ENCODE peak calls at places on chromosomes 2 and 18, in five cellular contexts. X, R, U, T and L are unnamed samples.

GRCh38 chr2:196925768-196926561 is 542 bp downstream of the PGAP1 start:
- DNase-seq in X (peak), R (peak), U (peak), T (peak), L (no peak)

GRCh38 chr2:83471708-83472107 is 987.4 kb downstream of the SUCLG1 start:
- DNase-seq in X (no peak), R (no peak), U (no peak), T (no peak), L (no peak)

GRCh38 chr2:27489118-27489497 is 435 bp downstream of the IFT172 start:
- DNase-seq in X (peak), R (peak), U (peak), T (peak), L (no peak)

GRCh38 chr2:95333888-95334338 is 36.8 kb downstream of the KCNIP3 start:
- DNase-seq in X (no peak), R (peak), U (no peak), T (peak), L (no peak)

GRCh38 chr2:75558786-75559428 is 1.8 kb downstream of the EVA1A start:
- DNase-seq in X (no peak), R (peak), U (no peak), T (peak), L (no peak)

GRCh38 chr2:96832751-96833507 is 10.9 kb downstream of the ANKRD23 start:
- DNase-seq in X (peak), R (peak), U (peak), T (peak), L (peak)

GRCh38 chr18:79921984-79922965 is 29.2 kb downstream of the SLC66A2 start:
- DNase-seq in X (no peak), R (no peak), U (no peak), T (peak), L (no peak)

GRCh38 chr2:55033076-55033742 is 17.0 kb downstream of the RTN4 start:
- DNase-seq in X (no peak), R (no peak), U (peak), T (no peak), L (no peak)

GRCh38 chr2:42458396-42458795 is 35.4 kb downstream of the KCNG3 start:
- DNase-seq in X (no peak), R (no peak), U (no peak), T (no peak), L (no peak)

GRCh38 chr2:9655441-9656269 is 24.9 kb upstream of the YWHAQ start:
- DNase-seq in X (no peak), R (peak), U (no peak), T (peak), L (no peak)

GRCh38 chr2:132701810-132702209 is 31.8 kb upstream of the LYPD1 start:
- DNase-seq in X (no peak), R (peak), U (no peak), T (peak), L (no peak)

GRCh38 chr2:120818441-120818920 is 82.8 kb downstream of the GLI2 start:
- DNase-seq in X (no peak), R (peak), U (no peak), T (peak), L (no peak)

GRCh38 chr2:205510345-205510744 is 172.0 kb upstream of the NRP2 start:
- DNase-seq in X (peak), R (no peak), U (no peak), T (no peak), L (no peak)

GRCh38 chr2:172964511-172964910 is 111.1 kb upstream of the MAP3K20 start:
- DNase-seq in X (no peak), R (peak), U (no peak), T (no peak), L (no peak)

GRCh38 chr2:162293122-162293781 is 25.2 kb downstream of the IFIH1 start:
- DNase-seq in X (no peak), R (peak), U (no peak), T (peak), L (no peak)

GRCh38 chr2:74540291-74540690 is 10.6 kb downstream of the HTRA2 start:
- DNase-seq in X (no peak), R (no peak), U (no peak), T (peak), L (no peak)

GRCh38 chr2:215833531-215834162 is 179.7 kb downstream of the MREG start:
- DNase-seq in X (no peak), R (peak), U (no peak), T (no peak), L (no peak)

GRCh38 chr2:213057977-213058376 is 93.4 kb downstream of the IKZF2 start:
- DNase-seq in X (no peak), R (no peak), U (no peak), T (no peak), L (no peak)

GRCh38 chr2:65120990-65121693 is 8.8 kb downstream of the RAB1A start:
- DNase-seq in X (no peak), R (no peak), U (no peak), T (peak), L (no peak)

GRCh38 chr2:216775043-216775453 is 79.7 kb upstream of the IGFBP5 start:
- DNase-seq in X (no peak), R (peak), U (no peak), T (peak), L (peak)

GRCh38 chr2:168601739-168602138 is 145.7 kb downstream of the CERS6 start:
- DNase-seq in X (no peak), R (no peak), U (no peak), T (no peak), L (no peak)

GRCh38 chr2:72629062-72629461 is 196.8 kb downstream of the EXOC6B start:
- DNase-seq in X (no peak), R (peak), U (no peak), T (no peak), L (no peak)

GRCh38 chr2:144466637-144467036 is 53.3 kb downstream of the ZEB2 start:
- DNase-seq in X (no peak), R (no peak), U (no peak), T (no peak), L (no peak)

GRCh38 chr2:41965886-41966285 is 81.9 kb upstream of the PKDCC start:
- DNase-seq in X (no peak), R (no peak), U (no peak), T (peak), L (no peak)

GRCh38 chr2:62231541-62231940 is 35.6 kb downstream of the B3GNT2 start:
- DNase-seq in X (no peak), R (no peak), U (no peak), T (no peak), L (no peak)

GRCh38 chr18:38948436-38948835 is 1382.8 kb upstream of the CELF4 start:
- DNase-seq in X (peak), R (no peak), U (no peak), T (no peak), L (no peak)

GRCh38 chr2:171342014-171342413 is 91.8 kb downstream of the METTL8 start:
- DNase-seq in X (no peak), R (no peak), U (no peak), T (no peak), L (no peak)

GRCh38 chr2:39403311-39403710 is 33.8 kb downstream of the MAP4K3 start:
- DNase-seq in X (no peak), R (peak), U (no peak), T (no peak), L (no peak)

GRCh38 chr18:22467760-22468553 is 50.2 kb upstream of the CTAGE1 start:
- DNase-seq in X (no peak), R (peak), U (no peak), T (no peak), L (peak)

GRCh38 chr18:59021500-59021899 is 118.2 kb upstream of the SEC11C start:
- DNase-seq in X (no peak), R (no peak), U (no peak), T (no peak), L (no peak)

DNA sequence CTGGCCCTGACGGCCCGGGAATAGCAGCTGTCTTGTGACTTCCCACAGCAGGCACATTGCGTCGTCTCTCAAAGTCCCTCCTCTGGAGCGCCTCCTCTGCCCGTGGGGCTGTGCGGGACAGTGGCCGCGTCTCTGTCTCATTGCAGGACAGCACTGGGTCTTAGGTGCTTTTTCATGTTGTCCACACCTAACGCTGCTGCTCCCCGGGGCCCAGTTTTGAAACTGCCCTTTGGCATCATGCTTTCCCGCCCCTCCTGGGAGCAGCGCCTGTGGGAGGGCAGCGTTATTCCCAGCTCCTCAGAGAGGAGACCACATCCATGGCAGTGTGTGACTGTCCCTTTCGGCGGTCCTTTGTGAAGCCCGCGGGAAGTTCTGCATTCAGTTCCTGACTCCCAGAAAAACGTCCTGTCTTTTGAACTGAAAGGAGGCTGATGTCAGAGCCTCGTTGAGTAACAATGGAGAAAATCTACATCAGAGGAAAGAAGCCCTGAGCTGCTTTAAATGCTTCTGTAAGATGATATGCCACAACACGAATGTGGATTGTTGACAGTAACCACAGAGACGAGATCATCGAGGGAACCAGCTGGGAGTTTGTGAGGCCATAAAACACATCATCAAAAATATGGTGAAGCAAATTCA is 226.0 kb downstream of the FAM210A start:
- DNase-seq in X (peak), R (peak), U (no peak), T (peak), L (no peak)
- H2AFZ ChIP-seq in X (peak), R (no peak), U (no peak), T (peak), L (no peak)

DNA sequence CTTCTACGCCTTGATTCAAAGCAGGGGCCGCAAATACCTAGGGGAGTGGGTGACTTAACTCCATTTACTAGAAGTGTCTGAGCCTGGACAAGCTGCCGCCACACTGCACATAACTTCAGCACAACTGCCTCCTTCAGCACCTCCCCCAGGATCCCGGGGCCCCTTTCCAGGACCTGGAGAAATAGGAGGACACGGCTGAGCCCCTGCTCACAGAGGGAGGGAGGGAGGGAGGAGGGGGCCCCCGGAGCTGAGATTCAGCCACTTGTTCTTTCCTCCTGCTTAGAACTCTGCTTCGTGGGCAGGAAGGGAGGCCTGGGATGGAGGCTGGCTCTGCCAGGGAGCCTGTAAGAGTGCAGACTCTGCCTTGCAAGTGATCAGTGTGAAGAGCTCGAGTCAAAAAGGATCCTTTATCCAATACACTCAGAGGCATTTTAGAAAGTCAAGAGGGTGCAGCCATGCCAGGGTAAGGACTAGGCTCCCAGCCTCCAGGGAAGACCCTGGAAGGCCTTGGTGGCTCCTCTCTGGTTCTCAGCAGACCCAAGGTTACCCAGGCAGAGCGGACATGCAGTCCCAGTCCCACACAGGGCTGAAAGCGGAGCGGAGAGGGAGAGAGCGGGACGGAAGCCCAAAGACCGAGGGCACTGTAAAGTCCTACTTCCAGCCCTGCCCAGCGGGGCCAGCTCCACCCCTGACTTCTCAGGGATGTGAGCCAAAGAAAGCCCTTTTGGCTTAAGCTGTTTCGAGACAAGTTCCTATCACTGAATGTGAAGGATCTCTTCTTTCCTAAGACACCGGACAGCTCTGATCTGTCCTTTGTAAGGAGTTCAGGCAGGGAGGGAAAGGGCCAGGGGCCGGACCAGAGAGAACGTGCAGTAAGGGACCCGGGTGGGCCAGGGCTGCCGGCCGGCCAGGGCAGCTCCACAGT is 8.6 kb upstream of the ARMC9 start:
- DNase-seq in X (peak), R (no peak), U (no peak), T (peak), L (no peak)
- H3K4me2 ChIP-seq in X (peak), R (no peak), U (no peak), T (peak), L (no peak)

GRCh38 chr2:241507430-241508239 is 749 bp downstream of the STK25 start:
- DNase-seq in X (peak), R (peak), U (peak), T (peak), L (peak)
- TF ChIP-seq CTCF in X (peak), R (peak), U (no peak), T (peak), L (peak)

GRCh38 chr2:112053917-112054846 is 887 bp upstream of the TMEM87B start:
- DNase-seq in X (peak), R (peak), U (peak), T (peak), L (peak)

GRCh38 chr2:112055833-112056625 is 960 bp downstream of the TMEM87B start:
- DNase-seq in X (peak), R (peak), U (peak), T (peak), L (peak)

GRCh38 chr2:112055110-112055832 is at the start of gene TMEM87B:
- DNase-seq in X (peak), R (peak), U (peak), T (peak), L (peak)

GRCh38 chr2:112059671-112060070 is 4.6 kb downstream of the TMEM87B start:
- DNase-seq in X (no peak), R (no peak), U (no peak), T (peak), L (no peak)

GRCh38 chr2:112056626-112056987 is 1.5 kb downstream of the TMEM87B start:
- DNase-seq in X (no peak), R (no peak), U (no peak), T (peak), L (no peak)
- H2AFZ ChIP-seq in X (no peak), R (no peak), U (peak), T (peak), L (peak)

GRCh38 chr2:156800065-156800556 is 363.9 kb downstream of the GPD2 start:
- DNase-seq in X (peak), R (no peak), U (no peak), T (no peak), L (no peak)

GRCh38 chr2:156797832-156798231 is 361.7 kb downstream of the GPD2 start:
- DNase-seq in X (no peak), R (no peak), U (no peak), T (no peak), L (no peak)

GRCh38 chr2:156803967-156804366 is 367.8 kb downstream of the GPD2 start:
- DNase-seq in X (no peak), R (no peak), U (no peak), T (no peak), L (no peak)

GRCh38 chr2:156803243-156803642 is 367.1 kb downstream of the GPD2 start:
- DNase-seq in X (peak), R (no peak), U (no peak), T (no peak), L (no peak)

GRCh38 chr2:156800781-156801366 is 364.7 kb downstream of the GPD2 start:
- DNase-seq in X (no peak), R (no peak), U (no peak), T (no peak), L (no peak)
- H3K4me2 ChIP-seq in X (peak), R (no peak), U (no peak), T (peak), L (no peak)

DNA sequence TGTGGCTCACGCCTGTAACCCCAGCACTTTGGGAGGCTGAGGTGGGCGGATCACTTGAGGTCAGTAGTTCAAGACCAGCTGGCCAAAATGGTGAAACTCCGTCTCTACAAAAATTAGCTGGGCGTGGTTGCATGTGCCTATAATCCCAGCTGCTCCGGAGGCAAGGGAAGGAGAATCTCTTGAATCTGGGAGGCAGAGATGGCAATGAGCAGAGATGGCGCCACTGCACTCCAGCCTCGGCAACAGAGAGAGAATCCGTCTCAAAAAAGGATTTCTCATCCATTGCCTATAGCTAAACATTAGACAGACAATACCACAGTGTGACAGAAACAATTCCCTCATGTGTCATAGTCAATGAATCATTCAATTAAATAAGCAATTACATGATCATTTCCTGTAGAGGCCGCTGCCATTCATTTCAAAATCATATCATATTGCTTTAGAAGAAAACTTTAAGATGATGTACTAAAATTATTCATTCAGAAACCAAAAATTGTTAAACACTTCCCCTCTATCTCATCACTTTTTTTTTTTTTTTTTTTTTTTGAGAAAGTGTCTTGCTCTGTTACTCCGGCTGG is 69.5 kb upstream of the TGIF1 start:
- DNase-seq in X (no peak), R (peak), U (no peak), T (no peak), L (no peak)
- TF ChIP-seq CTCF in X (peak), R (peak), U (peak), T (peak), L (peak)

GRCh38 chr2:227759411-227760113 is 13.9 kb downstream of the SCYGR8 start:
- DNase-seq in X (peak), R (no peak), U (no peak), T (no peak), L (no peak)
- H2AFZ ChIP-seq in X (peak), R (no peak), U (no peak), T (peak), L (no peak)